ENCODE peak calls at places on chromosomes 16 and 17, in nine cellular contexts. F is CD4-positive, alpha-beta T cell; S is GM13977; X is stomach; A is WTC11; E is tibial artery; B is heart right ventricle; D is cardiac muscle cell; U is GM12865. V is an unnamed sample.

GRCh38 chr17:13635951-13636350 is 34.2 kb upstream of the HS3ST3A1 start:
- DNase-seq in F (no peak), S (no peak), X (no peak), A (no peak), E (no peak), B (no peak), D (peak), U (no peak), V (no peak)

GRCh38 chr17:78257810-78258322 is 26.4 kb downstream of the TMEM235 start:
- DNase-seq in F (no peak), S (peak), X (peak), A (no peak), E (no peak), B (no peak), D (peak), U (peak), V (peak)

GRCh38 chr17:65910836-65911235 is 281.1 kb downstream of the CEP112 start:
- DNase-seq in F (no peak), S (no peak), X (no peak), A (no peak), E (no peak), B (no peak), D (no peak), U (no peak), V (no peak)

GRCh38 chr17:8019665-8020064 is 17.2 kb downstream of the GUCY2D start:
- DNase-seq in F (no peak), S (no peak), X (peak), A (no peak), E (peak), B (no peak), D (no peak), U (peak), V (no peak)

GRCh38 chr17:77801545-77802332 is 156.8 kb upstream of the TNRC6C start:
- DNase-seq in F (no peak), S (no peak), X (no peak), A (no peak), E (no peak), B (no peak), D (no peak), U (no peak), V (no peak)

GRCh38 chr16:23354246-23354645 is 52.1 kb downstream of the SCNN1B start:
- DNase-seq in F (no peak), S (no peak), X (no peak), A (no peak), E (peak), B (no peak), D (no peak), U (no peak), V (no peak)

GRCh38 chr17:47253541-47254402 is at the start of gene ITGB3:
- DNase-seq in F (peak), S (peak), X (peak), A (peak), E (peak), B (peak), D (peak), U (peak), V (peak)

GRCh38 chr17:55177159-55177913 is 87.4 kb upstream of the HLF start:
- DNase-seq in F (no peak), S (no peak), X (no peak), A (peak), E (no peak), B (no peak), D (peak), U (peak), V (no peak)

GRCh38 chr17:51734462-51734861 is 424.1 kb downstream of the CA10 start:
- DNase-seq in F (no peak), S (no peak), X (no peak), A (peak), E (no peak), B (peak), D (no peak), U (no peak), V (peak)

GRCh38 chr17:40315678-40316570 is 6.9 kb downstream of the RARA start:
- DNase-seq in F (no peak), S (peak), X (peak), A (peak), E (peak), B (no peak), D (no peak), U (no peak), V (no peak)

GRCh38 chr17:41547378-41547841 is 19.3 kb upstream of the KRT19 start:
- DNase-seq in F (no peak), S (no peak), X (no peak), A (no peak), E (no peak), B (no peak), D (peak), U (no peak), V (no peak)

GRCh38 chr17:74842599-74843351 is 16.9 kb downstream of the GRIN2C start:
- DNase-seq in F (no peak), S (peak), X (peak), A (peak), E (no peak), B (peak), D (peak), U (peak), V (peak)

GRCh38 chr17:57601328-57601727 is 143.8 kb downstream of the CCDC182 start:
- DNase-seq in F (no peak), S (no peak), X (no peak), A (no peak), E (no peak), B (no peak), D (no peak), U (no peak), V (no peak)

GRCh38 chr17:58321571-58322525 is 6.7 kb downstream of the TSPOAP1 start:
- DNase-seq in F (no peak), S (no peak), X (no peak), A (no peak), E (no peak), B (no peak), D (no peak), U (no peak), V (no peak)

GRCh38 chr17:79832211-79833109 is 6.8 kb downstream of the CBX4 start:
- DNase-seq in F (no peak), S (no peak), X (peak), A (peak), E (no peak), B (peak), D (peak), U (no peak), V (no peak)

GRCh38 chr17:46097497-46097896 is 95.7 kb downstream of the KANSL1 start:
- DNase-seq in F (no peak), S (no peak), X (no peak), A (no peak), E (no peak), B (no peak), D (peak), U (no peak), V (no peak)

GRCh38 chr16:87830673-87831420 is 38.5 kb downstream of the SLC7A5 start:
- DNase-seq in F (no peak), S (no peak), X (no peak), A (no peak), E (no peak), B (no peak), D (no peak), U (no peak), V (no peak)

GRCh38 chr17:78613423-78613822 is 36.2 kb upstream of the DNAH17 start:
- DNase-seq in F (no peak), S (no peak), X (no peak), A (no peak), E (no peak), B (no peak), D (no peak), U (no peak), V (no peak)

GRCh38 chr17:75825748-75826370 is 18.3 kb downstream of the UNC13D start:
- DNase-seq in F (no peak), S (no peak), X (no peak), A (no peak), E (no peak), B (no peak), D (no peak), U (no peak), V (no peak)

GRCh38 chr17:66331038-66331816 is 28.8 kb downstream of the PRKCA start:
- DNase-seq in F (no peak), S (no peak), X (no peak), A (no peak), E (no peak), B (no peak), D (no peak), U (no peak), V (no peak)

GRCh38 chr17:48809182-48809581 is 7.8 kb downstream of the TTLL6 start:
- DNase-seq in F (no peak), S (no peak), X (peak), A (no peak), E (no peak), B (no peak), D (no peak), U (no peak), V (no peak)

GRCh38 chr17:2025622-2026309 is 632 bp upstream of the RTN4RL1 start:
- DNase-seq in F (no peak), S (peak), X (peak), A (peak), E (peak), B (peak), D (peak), U (no peak), V (peak)

GRCh38 chr17:43365356-43365755 is 33.4 kb upstream of the ARL4D start:
- DNase-seq in F (no peak), S (no peak), X (no peak), A (no peak), E (no peak), B (no peak), D (no peak), U (no peak), V (no peak)

GRCh38 chr17:50065056-50065455 is 9.1 kb downstream of the ITGA3 start:
- DNase-seq in F (no peak), S (no peak), X (no peak), A (no peak), E (no peak), B (no peak), D (peak), U (no peak), V (no peak)

GRCh38 chr17:5821057-5821456 is 236.7 kb upstream of the NLRP1 start:
- DNase-seq in F (no peak), S (no peak), X (no peak), A (no peak), E (no peak), B (no peak), D (no peak), U (peak), V (no peak)

GRCh38 chr16:85699628-85700027 is 10.9 kb upstream of the GINS2 start:
- DNase-seq in F (no peak), S (no peak), X (no peak), A (no peak), E (no peak), B (no peak), D (peak), U (no peak), V (no peak)

GRCh38 chr17:21452377-21453143 is 76.4 kb downstream of the KCNJ12 start:
- DNase-seq in F (peak), S (no peak), X (peak), A (peak), E (peak), B (peak), D (peak), U (no peak), V (no peak)

GRCh38 chr16:871562-872330 is 71.2 kb upstream of the GNG13 start:
- DNase-seq in F (no peak), S (no peak), X (no peak), A (no peak), E (no peak), B (peak), D (no peak), U (no peak), V (no peak)

DNA sequence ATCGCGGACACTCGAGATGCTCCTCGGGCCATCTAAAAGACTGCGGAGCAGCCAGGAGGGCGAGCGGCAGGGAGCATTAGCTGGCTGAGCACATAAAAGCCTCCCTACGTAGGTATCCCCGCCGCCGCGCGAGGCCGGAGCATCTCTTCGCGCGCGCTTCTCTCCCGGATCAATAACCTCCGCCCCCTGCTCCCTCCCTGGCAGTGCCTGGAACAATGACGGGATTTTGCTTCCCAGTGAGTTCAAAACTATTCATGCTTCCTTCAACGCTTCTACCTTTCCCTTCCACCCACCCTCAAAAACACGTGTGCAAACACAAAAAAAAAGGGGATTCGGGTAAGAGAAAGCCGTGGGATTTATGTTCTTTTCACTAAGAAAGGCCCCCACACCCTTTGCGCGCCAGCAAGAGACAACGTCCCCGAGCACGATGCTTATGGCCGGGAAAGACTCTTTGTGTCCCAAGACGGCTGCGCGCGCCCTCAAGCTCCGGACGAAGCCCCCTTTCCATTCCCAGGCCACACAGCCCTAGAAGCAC is 899 bp downstream of the CENPV start:
- DNase-seq in F (peak), S (peak), X (peak), A (peak), E (peak), B (no peak), D (peak), U (peak), V (peak)
- TF ChIP-seq CTCF in F (no peak), S (no peak), X (no peak), A (no peak), E (no peak), B (no peak), D (no peak), U (no peak), V (no peak)

GRCh38 chr17:10772425-10773380 is 31.2 kb downstream of the TMEM238L start:
- DNase-seq in F (no peak), S (no peak), X (peak), A (peak), E (peak), B (no peak), D (peak), U (peak), V (no peak)
- TF ChIP-seq CTCF in F (peak), S (peak), X (peak), A (peak), E (peak), B (peak), D (peak), U (peak), V (peak)

DNA sequence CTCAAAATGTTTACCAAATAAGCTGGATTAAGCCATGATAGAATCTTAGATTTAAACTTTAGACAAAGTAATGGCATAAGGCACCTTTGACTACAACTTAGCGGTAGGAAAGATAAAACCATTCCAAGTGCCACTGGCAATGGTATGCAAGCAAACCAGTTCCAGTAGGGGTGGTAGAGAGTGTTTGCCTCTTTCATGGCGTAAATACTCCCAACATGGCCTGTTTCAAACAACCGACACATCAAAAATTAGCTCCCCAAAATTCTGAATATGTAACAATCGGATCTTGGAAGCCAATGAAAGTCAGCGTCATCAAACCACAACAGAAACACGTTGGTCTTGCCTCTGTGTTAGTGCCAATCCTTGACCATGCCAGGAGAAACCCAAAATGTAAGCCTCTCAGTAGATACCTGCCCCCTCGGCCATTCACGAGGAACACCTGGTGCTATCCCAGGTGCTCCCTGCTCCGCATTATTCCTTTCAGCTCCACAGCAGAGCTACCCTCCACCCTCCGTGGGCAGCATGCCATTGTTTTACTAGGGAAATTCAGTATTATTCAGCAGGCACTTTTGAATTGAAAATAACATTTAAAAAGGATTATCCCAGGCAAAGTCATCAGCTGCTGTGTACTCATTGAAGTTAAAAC is 307.8 kb upstream of the CDH11 start:
- DNase-seq in F (no peak), S (no peak), X (no peak), A (no peak), E (no peak), B (no peak), D (no peak), U (no peak), V (no peak)
- TF ChIP-seq CTCF in F (no peak), S (no peak), X (no peak), A (no peak), E (no peak), B (no peak), D (no peak), U (no peak), V (no peak)

GRCh38 chr16:9159839-9160550 is 68.6 kb downstream of the HAPSTR1 start:
- DNase-seq in F (no peak), S (peak), X (peak), A (peak), E (no peak), B (no peak), D (peak), U (peak), V (peak)
- TF ChIP-seq CTCF in F (no peak), S (peak), X (peak), A (peak), E (peak), B (peak), D (peak), U (peak), V (peak)

GRCh38 chr16:78002915-78003538 is 19.3 kb upstream of the CLEC3A start:
- DNase-seq in F (peak), S (peak), X (peak), A (peak), E (peak), B (peak), D (peak), U (peak), V (peak)
- TF ChIP-seq CTCF in F (peak), S (peak), X (peak), A (peak), E (peak), B (peak), D (peak), U (peak), V (peak)

V was measured in GM10248.